ENCODE peak calls at places on chromosome 18, in six cellular contexts. O, G, C, J, Z and D are unnamed samples.

GRCh38 chr18:59696311-59697235 is 650 bp downstream of the CCBE1 start:
- DNase-seq in O (peak), G (no peak), C (peak), J (peak), Z (peak), D (peak)

GRCh38 chr18:23683671-23684070 is 5.6 kb upstream of the LAMA3 start:
- DNase-seq in O (no peak), G (no peak), C (no peak), J (no peak), Z (peak), D (no peak)

GRCh38 chr18:61589724-61590065 is 256.5 kb downstream of the CDH20 start:
- DNase-seq in O (no peak), G (no peak), C (no peak), J (no peak), Z (peak), D (no peak)

GRCh38 chr18:46213295-46213694 is 109.1 kb downstream of the HAUS1 start:
- DNase-seq in O (no peak), G (no peak), C (no peak), J (no peak), Z (no peak), D (peak)

GRCh38 chr18:37524139-37524538 is 41.5 kb downstream of the CELF4 start:
- DNase-seq in O (no peak), G (no peak), C (no peak), J (no peak), Z (no peak), D (no peak)

GRCh38 chr18:5787936-5788335 is 107.4 kb downstream of the TMEM200C start:
- DNase-seq in O (no peak), G (no peak), C (no peak), J (no peak), Z (no peak), D (no peak)

GRCh38 chr18:74342416-74343043 is 26.9 kb downstream of the C18orf63 start:
- DNase-seq in O (peak), G (peak), C (no peak), J (no peak), Z (peak), D (no peak)

GRCh38 chr18:35510071-35511010 is 12.6 kb upstream of the INO80C start:
- DNase-seq in O (no peak), G (no peak), C (no peak), J (no peak), Z (no peak), D (no peak)

GRCh38 chr18:45951021-45951714 is 16.0 kb downstream of the EPG5 start:
- DNase-seq in O (no peak), G (peak), C (no peak), J (no peak), Z (peak), D (no peak)

GRCh38 chr18:54983041-54983686 is 23.9 kb upstream of the CCDC68 start:
- DNase-seq in O (no peak), G (peak), C (no peak), J (no peak), Z (peak), D (peak)

GRCh38 chr18:79445740-79446566 is 50.2 kb downstream of the NFATC1 start:
- DNase-seq in O (no peak), G (no peak), C (no peak), J (no peak), Z (no peak), D (no peak)

GRCh38 chr18:58569490-58569911 is 59.4 kb downstream of the ALPK2 start:
- DNase-seq in O (no peak), G (no peak), C (no peak), J (no peak), Z (no peak), D (no peak)

GRCh38 chr18:27763936-27764335 is 413.0 kb downstream of the CDH2 start:
- DNase-seq in O (no peak), G (no peak), C (no peak), J (no peak), Z (peak), D (no peak)

GRCh38 chr18:59056706-59057492 is 82.8 kb upstream of the SEC11C start:
- DNase-seq in O (peak), G (peak), C (peak), J (peak), Z (peak), D (peak)

GRCh38 chr18:42045346-42045745 is 90.3 kb downstream of the PIK3C3 start:
- DNase-seq in O (no peak), G (no peak), C (no peak), J (no peak), Z (no peak), D (no peak)

GRCh38 chr18:75896865-75897264 is 469.4 kb upstream of the SMIM21 start:
- DNase-seq in O (no peak), G (no peak), C (no peak), J (no peak), Z (no peak), D (no peak)

GRCh38 chr18:74826560-74826959 is 228.9 kb downstream of the ZNF407 start:
- DNase-seq in O (no peak), G (no peak), C (no peak), J (no peak), Z (no peak), D (no peak)

GRCh38 chr18:59957957-59958356 is 58.2 kb downstream of the PMAIP1 start:
- DNase-seq in O (peak), G (peak), C (no peak), J (no peak), Z (peak), D (no peak)

GRCh38 chr18:12307251-12307736 is 747 bp upstream of the TUBB6 start:
- DNase-seq in O (peak), G (no peak), C (peak), J (no peak), Z (peak), D (no peak)

GRCh38 chr18:78912862-78913261 is 66.8 kb upstream of the SALL3 start:
- DNase-seq in O (no peak), G (no peak), C (no peak), J (no peak), Z (no peak), D (no peak)

GRCh38 chr18:33960393-33960792 is 264.3 kb downstream of the NOL4 start:
- DNase-seq in O (no peak), G (no peak), C (no peak), J (no peak), Z (no peak), D (no peak)

GRCh38 chr18:33210575-33211189 is 229.8 kb downstream of the CCDC178 start:
- DNase-seq in O (no peak), G (peak), C (no peak), J (no peak), Z (peak), D (peak)

GRCh38 chr18:21163647-21164625 is 52.3 kb upstream of the ROCK1 start:
- DNase-seq in O (no peak), G (no peak), C (no peak), J (no peak), Z (peak), D (no peak)

DNA sequence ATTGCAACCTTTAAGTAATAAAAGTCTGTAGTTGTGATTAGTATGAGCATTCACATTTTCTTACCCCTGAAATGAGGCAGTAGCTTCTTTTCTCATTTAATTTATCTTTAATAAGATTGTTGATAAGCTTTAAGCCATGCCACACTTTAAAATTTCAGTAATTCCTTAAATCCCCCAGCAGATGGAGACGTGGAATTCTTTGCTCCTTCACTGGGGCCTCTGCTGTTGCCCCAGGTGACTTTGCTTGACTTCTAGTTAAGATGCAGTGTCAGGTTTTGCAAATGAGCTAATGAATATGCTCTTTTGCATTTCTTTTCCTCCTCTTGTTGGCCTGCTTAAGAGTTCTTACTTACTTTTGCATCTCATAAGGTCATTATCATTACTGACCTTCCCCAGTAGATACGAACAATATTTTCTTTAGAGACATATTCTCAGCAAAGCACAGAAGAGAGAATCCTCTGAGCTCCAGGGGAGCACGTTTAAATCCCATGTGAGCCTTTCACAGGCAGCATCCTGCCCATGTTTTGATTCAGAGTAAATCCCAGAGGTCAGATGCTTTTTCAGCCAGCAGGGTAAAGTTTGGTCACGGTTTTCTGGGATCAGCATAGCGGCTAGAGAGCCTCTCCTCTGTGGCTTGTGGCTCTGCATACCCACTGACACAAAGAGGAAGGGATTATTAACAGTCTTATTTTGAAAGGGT is 222.9 kb downstream of the PTPRM start:
- DNase-seq in O (no peak), G (peak), C (peak), J (no peak), Z (peak), D (peak)
- TF ChIP-seq CTCF in O (no peak), G (peak), C (peak), J (peak), Z (peak), D (no peak)

GRCh38 chr18:72544092-72544886 is at the start of gene CBLN2:
- DNase-seq in O (peak), G (peak), C (peak), J (peak), Z (peak), D (peak)
- TF ChIP-seq CTCF in O (peak), G (peak), C (peak), J (peak), Z (peak), D (peak)

DNA sequence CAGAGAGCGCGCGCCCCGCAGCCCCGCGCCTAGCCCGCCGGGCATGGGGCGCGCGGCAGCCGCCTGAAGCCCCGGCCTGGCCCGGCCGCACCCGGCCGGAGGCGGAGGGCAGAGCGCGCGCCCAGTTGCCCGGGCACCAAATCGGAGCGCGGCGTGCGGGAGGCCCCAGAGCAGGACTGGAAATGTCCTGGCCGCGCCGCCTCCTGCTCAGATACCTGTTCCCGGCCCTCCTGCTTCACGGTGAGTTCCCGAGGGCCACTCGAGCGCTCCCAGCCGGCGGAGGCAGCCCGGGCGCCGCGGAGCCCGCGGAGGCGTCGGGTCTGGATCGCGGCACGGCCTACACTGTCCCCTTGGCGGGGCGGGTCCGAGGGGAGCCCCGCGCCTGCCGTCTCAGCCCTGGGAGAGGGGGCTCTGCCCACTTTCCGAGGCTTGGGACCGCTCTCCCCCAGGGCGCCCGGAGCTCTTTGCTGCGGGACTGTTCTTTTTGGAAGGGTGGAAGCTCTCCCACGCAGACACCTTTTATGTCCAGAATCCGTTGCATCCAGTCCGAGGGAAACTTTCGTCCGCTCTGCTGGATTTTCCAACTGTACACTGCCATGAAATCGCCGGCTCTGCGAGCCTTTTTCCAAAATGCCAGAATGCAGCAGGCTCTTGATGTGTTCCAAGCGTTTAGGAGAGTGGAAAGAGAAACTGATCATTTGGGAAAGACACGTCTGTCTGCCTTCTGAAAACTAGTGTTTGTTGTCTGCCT is 540 bp downstream of the APCDD1 start:
- DNase-seq in O (no peak), G (peak), C (peak), J (peak), Z (no peak), D (peak)
- TF ChIP-seq CTCF in O (no peak), G (no peak), C (no peak), J (no peak), Z (no peak), D (no peak)

GRCh38 chr18:26459340-26459739 is 89.0 kb downstream of the KCTD1 start:
- DNase-seq in O (no peak), G (no peak), C (no peak), J (no peak), Z (no peak), D (no peak)

GRCh38 chr18:26456070-26456491 is 92.3 kb downstream of the KCTD1 start:
- DNase-seq in O (no peak), G (no peak), C (no peak), J (no peak), Z (no peak), D (no peak)

GRCh38 chr18:26458526-26459232 is 89.7 kb downstream of the KCTD1 start:
- DNase-seq in O (peak), G (no peak), C (no peak), J (no peak), Z (peak), D (peak)

GRCh38 chr18:26457195-26457594 is 91.2 kb downstream of the KCTD1 start:
- DNase-seq in O (no peak), G (no peak), C (no peak), J (no peak), Z (no peak), D (no peak)

GRCh38 chr18:26457611-26458350 is 90.6 kb downstream of the KCTD1 start:
- DNase-seq in O (no peak), G (no peak), C (peak), J (no peak), Z (no peak), D (no peak)
- TF ChIP-seq CTCF in O (no peak), G (no peak), C (peak), J (peak), Z (no peak), D (no peak)

DNA sequence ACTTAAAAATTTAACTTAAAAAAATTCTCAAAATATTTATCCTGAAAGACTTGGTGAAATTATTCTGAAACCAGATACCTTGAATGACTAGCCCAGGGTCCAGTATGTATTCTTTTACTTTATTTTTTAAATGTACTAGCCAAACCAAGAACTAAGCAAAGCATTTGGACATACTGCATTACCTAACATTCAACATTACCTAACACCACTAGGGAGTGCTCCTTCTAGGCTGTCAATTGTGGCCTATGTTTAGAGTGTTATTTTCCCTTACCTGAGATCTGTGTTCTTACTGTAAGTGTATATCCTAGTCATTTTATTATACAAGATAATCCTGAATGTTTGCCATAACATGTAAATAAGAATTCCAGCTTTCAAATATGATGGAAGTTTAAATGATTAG is 496.6 kb downstream of the PTPRM start:
- DNase-seq in O (no peak), G (no peak), C (no peak), J (no peak), Z (no peak), D (no peak)
- TF ChIP-seq CTCF in O (no peak), G (no peak), C (no peak), J (no peak), Z (no peak), D (no peak)

GRCh38 chr18:30186245-30186644 is 856.3 kb downstream of the DSC3 start:
- DNase-seq in O (no peak), G (no peak), C (no peak), J (no peak), Z (no peak), D (no peak)

DNA sequence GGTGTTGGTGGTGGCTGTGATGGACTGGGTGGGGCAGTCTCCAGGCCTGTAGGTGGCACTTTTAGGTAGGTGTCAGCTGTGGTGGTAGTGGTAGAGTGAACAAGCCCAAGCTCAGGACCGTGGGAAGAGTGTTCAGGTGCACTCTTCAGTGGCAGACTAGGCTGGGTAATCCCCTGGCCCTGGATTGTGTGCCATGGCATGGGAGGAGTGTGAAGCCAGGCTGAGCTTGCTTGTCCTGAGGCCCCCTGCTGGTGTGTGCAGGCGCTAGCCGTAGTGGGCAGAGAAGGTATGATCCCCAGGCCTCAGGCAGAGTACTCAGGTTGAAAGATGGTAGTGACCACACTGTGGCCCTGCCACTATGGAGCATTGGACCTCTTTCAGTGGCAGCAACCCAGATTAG is 850.3 kb downstream of the DSC3 start:
- DNase-seq in O (peak), G (no peak), C (peak), J (no peak), Z (no peak), D (no peak)
- TF ChIP-seq CTCF in O (no peak), G (no peak), C (no peak), J (no peak), Z (peak), D (no peak)

GRCh38 chr18:8424917-8425725 is 184.1 kb upstream of the RAB12 start:
- DNase-seq in O (no peak), G (peak), C (no peak), J (no peak), Z (peak), D (no peak)

GRCh38 chr18:8424481-8424880 is 184.8 kb upstream of the RAB12 start:
- DNase-seq in O (no peak), G (no peak), C (no peak), J (no peak), Z (no peak), D (no peak)

GRCh38 chr18:8427339-8427738 is 181.9 kb upstream of the RAB12 start:
- DNase-seq in O (no peak), G (no peak), C (no peak), J (no peak), Z (no peak), D (no peak)

GRCh38 chr18:8428951-8429350 is 180.3 kb upstream of the RAB12 start:
- DNase-seq in O (no peak), G (no peak), C (no peak), J (no peak), Z (no peak), D (no peak)

DNA sequence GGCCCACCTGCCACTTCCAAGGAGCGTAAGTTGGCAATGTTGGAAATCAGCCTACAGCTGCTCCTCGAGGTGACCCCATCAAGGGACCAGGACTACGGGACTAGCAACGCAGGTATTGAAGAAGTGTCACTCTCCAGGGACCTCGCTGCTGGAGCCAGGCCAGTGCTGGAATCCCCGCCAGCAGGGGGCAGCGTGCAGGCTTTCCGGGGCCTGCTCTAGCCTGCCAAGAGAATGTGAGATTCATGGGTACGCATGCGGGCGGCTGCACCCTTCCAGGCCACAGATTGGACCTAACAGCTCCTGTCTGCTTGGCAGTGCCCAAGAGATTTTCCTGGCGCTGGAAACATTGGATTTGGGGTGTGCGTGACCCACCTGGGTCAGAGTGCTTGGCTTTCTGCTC is 182.8 kb upstream of the RAB12 start:
- DNase-seq in O (peak), G (peak), C (peak), J (no peak), Z (no peak), D (no peak)
- TF ChIP-seq CTCF in O (peak), G (peak), C (peak), J (peak), Z (peak), D (no peak)